ENCODE peak calls at places on chromosomes 12 and 14, in six cellular contexts. One of them, this sample, is unnamed.

GRCh38 chr12:95733156-95733825 is 57.3 kb downstream of the NTN4 start:
- DNase-seq in cardiac muscle cell: no peak
- DNase-seq in left ventricle myocardium inferior: no peak
- DNase-seq in CD8-positive, alpha-beta T cell: no peak
- DNase-seq in prostate gland: peak; percentile 54
- DNase-seq in left lung: no peak
- DNase-seq in this sample: no peak

GRCh38 chr12:45192041-45192695 is 23.7 kb upstream of the ANO6 start:
- DNase-seq in cardiac muscle cell: no peak
- DNase-seq in left ventricle myocardium inferior: no peak
- DNase-seq in CD8-positive, alpha-beta T cell: no peak
- DNase-seq in prostate gland: no peak
- DNase-seq in left lung: no peak
- DNase-seq in this sample: peak; percentile 85

GRCh38 chr12:26117321-26117720 is 7.5 kb downstream of the BHLHE41 start:
- DNase-seq in cardiac muscle cell: no peak
- DNase-seq in left ventricle myocardium inferior: no peak
- DNase-seq in CD8-positive, alpha-beta T cell: no peak
- DNase-seq in prostate gland: no peak
- DNase-seq in left lung: no peak
- DNase-seq in this sample: no peak

GRCh38 chr12:59927041-59927440 is 331.2 kb downstream of the SLC16A7 start:
- DNase-seq in cardiac muscle cell: no peak
- DNase-seq in left ventricle myocardium inferior: no peak
- DNase-seq in CD8-positive, alpha-beta T cell: no peak
- DNase-seq in prostate gland: no peak
- DNase-seq in left lung: no peak
- DNase-seq in this sample: no peak

GRCh38 chr14:44438936-44439335 is 68.1 kb downstream of the FSCB start:
- DNase-seq in cardiac muscle cell: no peak
- DNase-seq in left ventricle myocardium inferior: no peak
- DNase-seq in CD8-positive, alpha-beta T cell: no peak
- DNase-seq in prostate gland: no peak
- DNase-seq in left lung: no peak
- DNase-seq in this sample: no peak

GRCh38 chr12:93311827-93312226 is 65.9 kb upstream of the NUDT4 start:
- DNase-seq in cardiac muscle cell: no peak
- DNase-seq in left ventricle myocardium inferior: no peak
- DNase-seq in CD8-positive, alpha-beta T cell: no peak
- DNase-seq in prostate gland: no peak
- DNase-seq in left lung: no peak
- DNase-seq in this sample: no peak

GRCh38 chr14:64680013-64680674 is 24.1 kb upstream of the PLEKHG3 start:
- DNase-seq in cardiac muscle cell: no peak
- DNase-seq in left ventricle myocardium inferior: no peak
- DNase-seq in CD8-positive, alpha-beta T cell: no peak
- DNase-seq in prostate gland: peak; percentile 73
- DNase-seq in left lung: no peak
- DNase-seq in this sample: peak; percentile 61

GRCh38 chr14:103286460-103286859 is 47.6 kb upstream of the EIF5 start:
- DNase-seq in cardiac muscle cell: no peak
- DNase-seq in left ventricle myocardium inferior: no peak
- DNase-seq in CD8-positive, alpha-beta T cell: no peak
- DNase-seq in prostate gland: no peak
- DNase-seq in left lung: no peak
- DNase-seq in this sample: no peak

GRCh38 chr12:56326533-56326932 is 7.3 kb downstream of the PAN2 start:
- DNase-seq in cardiac muscle cell: no peak
- DNase-seq in left ventricle myocardium inferior: no peak
- DNase-seq in CD8-positive, alpha-beta T cell: no peak
- DNase-seq in prostate gland: no peak
- DNase-seq in left lung: no peak
- DNase-seq in this sample: no peak

GRCh38 chr14:92960706-92961566 is 38.0 kb downstream of the CHGA start:
- DNase-seq in cardiac muscle cell: no peak
- DNase-seq in left ventricle myocardium inferior: peak; percentile 14
- DNase-seq in CD8-positive, alpha-beta T cell: no peak
- DNase-seq in prostate gland: peak; percentile 65
- DNase-seq in left lung: no peak
- DNase-seq in this sample: no peak

GRCh38 chr14:93984070-93984469 is 7.7 kb upstream of the ASB2 start:
- DNase-seq in cardiac muscle cell: no peak
- DNase-seq in left ventricle myocardium inferior: no peak
- DNase-seq in CD8-positive, alpha-beta T cell: no peak
- DNase-seq in prostate gland: no peak
- DNase-seq in left lung: no peak
- DNase-seq in this sample: no peak

GRCh38 chr12:115944851-115945496 is 332.5 kb downstream of the MED13L start:
- DNase-seq in cardiac muscle cell: no peak
- DNase-seq in left ventricle myocardium inferior: no peak
- DNase-seq in CD8-positive, alpha-beta T cell: no peak
- DNase-seq in prostate gland: no peak
- DNase-seq in left lung: no peak
- DNase-seq in this sample: no peak

GRCh38 chr14:64857979-64858740 is 21.5 kb downstream of the SPTB start:
- DNase-seq in cardiac muscle cell: no peak
- DNase-seq in left ventricle myocardium inferior: no peak
- DNase-seq in CD8-positive, alpha-beta T cell: no peak
- DNase-seq in prostate gland: no peak
- DNase-seq in left lung: no peak
- DNase-seq in this sample: no peak

GRCh38 chr12:64243809-64244208 is 21.7 kb upstream of the KICS2 start:
- DNase-seq in cardiac muscle cell: no peak
- DNase-seq in left ventricle myocardium inferior: no peak
- DNase-seq in CD8-positive, alpha-beta T cell: no peak
- DNase-seq in prostate gland: no peak
- DNase-seq in left lung: no peak
- DNase-seq in this sample: no peak

GRCh38 chr12:47110706-47111391 is 31.1 kb upstream of the AMIGO2 start:
- DNase-seq in cardiac muscle cell: no peak
- DNase-seq in left ventricle myocardium inferior: no peak
- DNase-seq in CD8-positive, alpha-beta T cell: no peak
- DNase-seq in prostate gland: no peak
- DNase-seq in left lung: no peak
- DNase-seq in this sample: no peak

GRCh38 chr12:49832836-49833421 is 4.7 kb upstream of the NCKAP5L start:
- DNase-seq in cardiac muscle cell: no peak
- DNase-seq in left ventricle myocardium inferior: no peak
- DNase-seq in CD8-positive, alpha-beta T cell: no peak
- DNase-seq in prostate gland: no peak
- DNase-seq in left lung: no peak
- DNase-seq in this sample: no peak

GRCh38 chr12:6268484-6269157 is 41.9 kb upstream of the PLEKHG6 start:
- DNase-seq in cardiac muscle cell: no peak
- DNase-seq in left ventricle myocardium inferior: no peak
- DNase-seq in CD8-positive, alpha-beta T cell: no peak
- DNase-seq in prostate gland: no peak
- DNase-seq in left lung: no peak
- DNase-seq in this sample: no peak

GRCh38 chr12:32365473-32366064 is 33.8 kb upstream of the FGD4 start:
- DNase-seq in cardiac muscle cell: peak; percentile 71
- DNase-seq in left ventricle myocardium inferior: peak; percentile 23
- DNase-seq in CD8-positive, alpha-beta T cell: peak; percentile 11
- DNase-seq in prostate gland: peak; percentile 51
- DNase-seq in left lung: no peak
- DNase-seq in this sample: peak; percentile 70

GRCh38 chr14:29227631-29228030 is 461.0 kb downstream of the FOXG1 start:
- DNase-seq in cardiac muscle cell: no peak
- DNase-seq in left ventricle myocardium inferior: no peak
- DNase-seq in CD8-positive, alpha-beta T cell: no peak
- DNase-seq in prostate gland: no peak
- DNase-seq in left lung: no peak
- DNase-seq in this sample: no peak

GRCh38 chr12:114684098-114684869 is at the start of gene TBX3:
- DNase-seq in cardiac muscle cell: peak; percentile 98
- DNase-seq in left ventricle myocardium inferior: peak; percentile 93
- DNase-seq in CD8-positive, alpha-beta T cell: no peak
- DNase-seq in prostate gland: peak; percentile 99
- DNase-seq in left lung: peak; percentile 88
- DNase-seq in this sample: no peak

GRCh38 chr12:111451649-111452129 is 46.0 kb downstream of the SH2B3 start:
- DNase-seq in cardiac muscle cell: peak; percentile 47
- DNase-seq in left ventricle myocardium inferior: no peak
- DNase-seq in CD8-positive, alpha-beta T cell: no peak
- DNase-seq in prostate gland: no peak
- DNase-seq in left lung: no peak
- DNase-seq in this sample: no peak

GRCh38 chr12:57864382-57864781 is 17.9 kb upstream of the CTDSP2 start:
- DNase-seq in cardiac muscle cell: no peak
- DNase-seq in left ventricle myocardium inferior: no peak
- DNase-seq in CD8-positive, alpha-beta T cell: no peak
- DNase-seq in prostate gland: peak; percentile 10
- DNase-seq in left lung: no peak
- DNase-seq in this sample: no peak

GRCh38 chr12:116714175-116714574 is 23.7 kb downstream of the SPRING1 start:
- DNase-seq in cardiac muscle cell: no peak
- DNase-seq in left ventricle myocardium inferior: no peak
- DNase-seq in CD8-positive, alpha-beta T cell: no peak
- DNase-seq in prostate gland: no peak
- DNase-seq in left lung: no peak
- DNase-seq in this sample: no peak

GRCh38 chr12:38149395-38150073 is 167.0 kb upstream of the ALG10B start:
- DNase-seq in cardiac muscle cell: no peak
- DNase-seq in left ventricle myocardium inferior: no peak
- DNase-seq in CD8-positive, alpha-beta T cell: no peak
- DNase-seq in prostate gland: no peak
- DNase-seq in left lung: no peak
- DNase-seq in this sample: peak; percentile 93

GRCh38 chr12:131408036-131408365 is 302.9 kb upstream of the SFSWAP start:
- DNase-seq in cardiac muscle cell: no peak
- DNase-seq in left ventricle myocardium inferior: no peak
- DNase-seq in CD8-positive, alpha-beta T cell: no peak
- DNase-seq in prostate gland: no peak
- DNase-seq in left lung: no peak
- DNase-seq in this sample: no peak

GRCh38 chr14:105989746-105990302 is 463.4 kb downstream of the TMEM121 start:
- DNase-seq in cardiac muscle cell: no peak
- DNase-seq in left ventricle myocardium inferior: no peak
- DNase-seq in CD8-positive, alpha-beta T cell: no peak
- DNase-seq in prostate gland: no peak
- DNase-seq in left lung: no peak
- DNase-seq in this sample: no peak

GRCh38 chr14:105982664-105983063 is 456.3 kb downstream of the TMEM121 start:
- DNase-seq in cardiac muscle cell: no peak
- DNase-seq in left ventricle myocardium inferior: no peak
- DNase-seq in CD8-positive, alpha-beta T cell: no peak
- DNase-seq in prostate gland: no peak
- DNase-seq in left lung: no peak
- DNase-seq in this sample: no peak

GRCh38 chr14:105986896-105987284 is 460.5 kb downstream of the TMEM121 start:
- DNase-seq in cardiac muscle cell: no peak
- DNase-seq in left ventricle myocardium inferior: no peak
- DNase-seq in CD8-positive, alpha-beta T cell: no peak
- DNase-seq in prostate gland: no peak
- DNase-seq in left lung: no peak
- DNase-seq in this sample: no peak

DNA sequence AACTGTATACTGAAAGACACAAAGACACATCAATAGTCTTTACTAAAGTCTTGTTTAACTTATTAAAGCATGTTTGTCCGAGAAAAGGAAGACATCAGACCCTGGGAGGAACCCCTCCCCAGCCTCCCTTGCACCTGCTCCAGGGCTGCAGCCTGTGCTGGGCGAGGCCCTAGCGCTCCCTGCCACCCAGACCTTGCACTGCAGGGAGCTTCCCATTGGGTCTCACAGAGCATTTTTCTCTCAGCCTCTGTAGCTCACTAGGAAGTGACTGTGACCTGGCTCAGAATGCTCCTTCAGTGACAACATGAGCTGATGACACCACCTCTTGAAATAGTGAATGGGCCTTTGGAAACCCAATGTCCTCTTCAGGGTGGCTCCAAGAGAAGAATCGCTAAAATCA is 461.2 kb downstream of the TMEM121 start:
- DNase-seq in cardiac muscle cell: no peak
- DNase-seq in left ventricle myocardium inferior: no peak
- DNase-seq in CD8-positive, alpha-beta T cell: no peak
- DNase-seq in prostate gland: no peak
- DNase-seq in left lung: no peak
- DNase-seq in this sample: no peak
- H3K9me3 ChIP-seq in cardiac muscle cell: no peaks in the 10 kb centered on the region
- H3K9me3 ChIP-seq in left ventricle myocardium inferior: no peaks in the 10 kb centered on the region
- H3K9me3 ChIP-seq in CD8-positive, alpha-beta T cell: no peaks in the 10 kb centered on the region
- H3K9me3 ChIP-seq in prostate gland: no peaks in the 10 kb centered on the region
- H3K9me3 ChIP-seq in left lung: no peaks in the 10 kb centered on the region
- H3K9me3 ChIP-seq in this sample: no peaks in the 10 kb centered on the region

DNA sequence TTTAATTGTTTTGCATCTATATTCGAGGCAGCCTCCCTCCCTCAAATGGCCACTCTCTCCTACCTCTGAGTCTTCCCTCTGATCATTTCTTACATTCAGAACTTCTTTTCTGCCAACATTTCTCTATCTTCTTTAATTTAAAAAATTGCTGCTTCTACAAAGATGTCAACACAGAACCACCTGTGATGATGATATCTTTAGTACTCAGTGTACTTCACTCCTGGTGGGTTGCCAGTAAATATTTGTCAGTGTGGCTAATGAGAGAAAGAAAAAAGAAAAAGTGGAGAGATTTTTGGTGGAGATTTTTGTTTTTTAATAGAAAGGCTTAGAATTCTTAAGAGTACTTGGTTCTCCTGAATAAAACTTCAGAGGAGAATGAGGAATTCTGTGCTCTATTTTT is 8.1 kb downstream of the RIC8B start:
- DNase-seq in cardiac muscle cell: no peak
- DNase-seq in left ventricle myocardium inferior: no peak
- DNase-seq in CD8-positive, alpha-beta T cell: no peak
- DNase-seq in prostate gland: no peak
- DNase-seq in left lung: no peak
- DNase-seq in this sample: no peak
- TF ChIP-seq CTCF in cardiac muscle cell: no peak
- TF ChIP-seq CTCF in left ventricle myocardium inferior: no peak
- TF ChIP-seq CTCF in CD8-positive, alpha-beta T cell: no peak
- TF ChIP-seq CTCF in prostate gland: no peak
- TF ChIP-seq CTCF in left lung: no peak
- TF ChIP-seq CTCF in this sample: no peak

GRCh38 chr14:20195911-20196310 is 5.2 kb downstream of the OR11G2 start:
- DNase-seq in cardiac muscle cell: no peak
- DNase-seq in left ventricle myocardium inferior: no peak
- DNase-seq in CD8-positive, alpha-beta T cell: no peak
- DNase-seq in prostate gland: no peak
- DNase-seq in left lung: no peak
- DNase-seq in this sample: no peak
- H3K9me3 ChIP-seq in cardiac muscle cell: no peaks in the 10 kb centered on the region
- H3K9me3 ChIP-seq in left ventricle myocardium inferior: no peaks in the 10 kb centered on the region
- H3K9me3 ChIP-seq in CD8-positive, alpha-beta T cell: no peaks in the 10 kb centered on the region
- H3K9me3 ChIP-seq in prostate gland: no peaks in the 10 kb centered on the region
- H3K9me3 ChIP-seq in left lung: no peaks in the 10 kb centered on the region
- H3K9me3 ChIP-seq in this sample: no peaks in the 10 kb centered on the region

DNA sequence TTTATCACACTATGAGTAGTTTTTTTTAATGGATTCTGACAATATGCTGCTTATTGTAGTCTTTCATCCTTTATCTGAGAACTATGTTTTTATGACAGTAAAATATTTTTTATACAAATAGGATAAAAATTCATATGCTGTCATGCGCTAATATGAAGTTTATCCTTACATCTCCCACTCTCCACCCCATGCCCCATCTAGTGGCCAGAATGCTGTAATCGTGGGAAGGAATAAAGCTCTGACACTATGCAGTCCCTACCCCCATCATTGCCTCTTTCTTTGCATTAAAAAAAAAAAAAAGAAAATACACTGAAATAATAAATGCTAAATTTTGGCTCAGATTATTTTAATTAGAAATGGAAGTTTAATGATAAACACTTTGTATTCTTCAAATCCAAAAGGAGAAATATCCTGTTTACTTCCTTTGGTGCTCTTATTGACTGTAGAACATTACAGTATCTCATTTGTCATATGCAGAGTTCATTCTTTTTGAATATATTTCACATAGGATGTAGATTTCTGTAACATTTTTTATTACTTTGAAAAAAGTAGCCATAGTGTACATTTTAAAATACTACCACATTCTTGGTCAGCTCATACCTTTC is 145.9 kb upstream of the SLCO1C1 start:
- DNase-seq in cardiac muscle cell: peak; percentile 45
- DNase-seq in left ventricle myocardium inferior: no peak
- DNase-seq in CD8-positive, alpha-beta T cell: no peak
- DNase-seq in prostate gland: no peak
- DNase-seq in left lung: no peak
- DNase-seq in this sample: peak; percentile 5
- TF ChIP-seq CTCF in cardiac muscle cell: peak; percentile 76
- TF ChIP-seq CTCF in left ventricle myocardium inferior: peak; percentile 69
- TF ChIP-seq CTCF in CD8-positive, alpha-beta T cell: no peak
- TF ChIP-seq CTCF in prostate gland: no peak
- TF ChIP-seq CTCF in left lung: peak; percentile 44
- TF ChIP-seq CTCF in this sample: peak; percentile 46

This sample was measured in PC-9.